ENCODE peak calls at places on chromosome 5, in four cellular contexts. M, L, B and X are unnamed samples.

GRCh38 chr5:79229357-79230174 is 6.4 kb upstream of the JMY start:
- DNase-seq in M (no peak), L (no peak), B (peak; percentile 89), X (no peak)

GRCh38 chr5:108003178-108003577 is 332.4 kb upstream of the EFNA5 start:
- DNase-seq in M (peak; percentile 7), L (no peak), B (peak; percentile 72), X (no peak)

GRCh38 chr5:132492386-132492785 is 1.8 kb upstream of the IRF1 start:
- DNase-seq in M (no peak), L (no peak), B (no peak), X (no peak)

GRCh38 chr5:9654886-9655285 is 24.7 kb upstream of the TAS2R1 start:
- DNase-seq in M (no peak), L (no peak), B (no peak), X (no peak)

GRCh38 chr5:2441496-2442180 is 309.8 kb downstream of the IRX2 start:
- DNase-seq in M (no peak), L (no peak), B (no peak), X (no peak)

GRCh38 chr5:83444445-83444844 is 27.1 kb upstream of the VCAN start:
- DNase-seq in M (no peak), L (no peak), B (no peak), X (no peak)

GRCh38 chr5:149618581-149619248 is 37.4 kb downstream of the ARHGEF37 start:
- DNase-seq in M (peak; percentile 78), L (no peak), B (peak; percentile 85), X (no peak)

GRCh38 chr5:78648359-78649219 is at the start of gene LHFPL2:
- DNase-seq in M (peak; percentile 71), L (peak; percentile 68), B (peak; percentile 62), X (no peak)

GRCh38 chr5:34001231-34001935 is 6.5 kb downstream of the AMACR start:
- DNase-seq in M (no peak), L (peak; percentile 80), B (no peak), X (no peak)

GRCh38 chr5:52603742-52604141 is 184.0 kb upstream of the ITGA1 start:
- DNase-seq in M (no peak), L (no peak), B (no peak), X (no peak)

GRCh38 chr5:67493676-67494075 is 297.1 kb upstream of the CD180 start:
- DNase-seq in M (peak; percentile 72), L (peak; percentile 65), B (peak; percentile 11), X (no peak)

GRCh38 chr5:2134543-2135299 is 252.0 kb upstream of the IRX4 start:
- DNase-seq in M (no peak), L (no peak), B (no peak), X (no peak)

GRCh38 chr5:135341696-135342095 is 57.3 kb downstream of the MACROH2A1 start:
- DNase-seq in M (no peak), L (no peak), B (no peak), X (no peak)

GRCh38 chr5:137176609-137177008 is 322.5 kb downstream of the SPOCK1 start:
- DNase-seq in M (no peak), L (no peak), B (no peak), X (no peak)

GRCh38 chr5:67315082-67315801 is 118.6 kb upstream of the CD180 start:
- DNase-seq in M (peak; percentile 58), L (no peak), B (no peak), X (no peak)

GRCh38 chr5:77128411-77129061 is 41.5 kb upstream of the ZBED3 start:
- DNase-seq in M (no peak), L (no peak), B (no peak), X (no peak)

GRCh38 chr5:167985373-167985772 is 306.1 kb upstream of the WWC1 start:
- DNase-seq in M (no peak), L (no peak), B (no peak), X (no peak)

GRCh38 chr5:139392678-139393496 is 2.0 kb downstream of the PROB1 start:
- DNase-seq in M (peak; percentile 88), L (peak; percentile 75), B (peak; percentile 95), X (peak; percentile 92)

GRCh38 chr5:147391781-147392180 is 118.1 kb downstream of the DPYSL3 start:
- DNase-seq in M (peak; percentile 50), L (no peak), B (peak; percentile 53), X (no peak)

DNA sequence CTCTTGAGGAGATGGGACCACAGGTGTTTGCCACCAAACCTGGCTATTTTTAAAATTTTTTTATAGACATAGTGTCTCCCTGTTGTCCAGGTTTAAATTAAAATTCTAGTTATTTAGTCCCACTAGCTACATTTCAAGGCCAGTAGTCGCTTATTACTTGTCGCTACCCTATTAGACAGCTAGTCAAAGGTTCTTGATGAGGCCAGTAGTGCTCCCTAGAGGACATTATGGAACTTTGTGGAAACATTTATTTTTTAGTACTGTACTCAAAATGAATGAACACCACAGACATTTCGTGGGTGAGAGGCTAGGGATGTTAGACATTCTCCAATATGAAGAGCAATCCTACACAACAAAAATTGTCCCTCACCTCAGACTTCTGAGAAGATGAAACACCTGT is 14.4 kb upstream of the GRXCR2 start:
- DNase-seq in M (peak; percentile 42), L (no peak), B (no peak), X (no peak)
- TF ChIP-seq CTCF in M (no peak), L (no peak), B (no peak), X (no peak)

DNA sequence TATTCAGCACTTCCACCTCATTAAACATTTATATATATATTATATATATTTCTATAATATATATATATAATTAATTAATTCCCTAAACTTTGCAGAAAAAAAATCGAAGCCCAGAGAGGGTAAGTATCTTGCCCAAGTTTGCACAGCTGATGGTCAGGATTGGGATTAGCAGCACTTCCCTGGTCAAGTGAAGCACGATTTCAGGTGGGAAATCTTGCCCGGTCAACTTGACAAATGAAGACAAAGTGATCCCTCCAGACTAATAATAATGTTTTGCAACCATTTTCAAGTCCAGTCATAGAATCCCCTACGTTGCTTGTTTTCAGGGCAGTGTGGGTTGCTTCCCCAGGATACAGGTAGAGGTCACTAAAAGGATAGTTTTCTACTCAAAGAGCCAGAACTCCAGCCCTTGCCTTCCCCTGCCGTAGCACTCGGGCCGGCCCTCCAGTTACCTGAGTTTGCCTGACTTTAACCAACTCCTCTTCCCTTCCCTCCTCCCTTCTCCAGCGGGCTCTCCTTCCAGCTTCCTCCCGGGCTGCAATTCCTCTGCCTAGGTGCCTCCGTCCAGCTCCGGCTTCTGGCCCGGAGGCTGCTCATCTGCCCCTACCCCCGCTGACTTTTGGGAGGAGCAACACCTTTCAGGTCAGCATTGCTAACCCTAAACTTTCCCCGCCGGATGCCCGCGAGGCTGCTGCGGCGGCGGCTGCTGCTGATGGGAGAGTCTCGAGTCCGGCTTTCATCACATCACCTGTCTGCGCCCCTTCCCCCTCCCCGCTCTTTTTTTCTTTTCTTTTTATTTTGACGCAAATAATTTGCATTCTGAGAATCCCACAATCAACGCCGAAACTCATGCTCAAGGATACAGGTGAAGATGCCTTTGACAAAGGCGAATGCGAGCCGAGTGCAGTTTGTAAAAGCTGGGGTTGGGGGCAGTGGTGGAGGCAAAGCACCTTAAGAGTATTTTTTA is 928 bp downstream of the PRLR start:
- DNase-seq in M (no peak), L (peak; percentile 78), B (peak; percentile 50), X (no peak)
- TF ChIP-seq CTCF in M (no peak), L (peak; percentile 57), B (peak; percentile 17), X (peak; percentile 22)

GRCh38 chr5:16776611-16777251 is 159.4 kb downstream of the MYO10 start:
- DNase-seq in M (peak; percentile 45), L (no peak), B (no peak), X (no peak)
- TF ChIP-seq CTCF in M (peak; percentile 37), L (peak; percentile 43), B (no peak), X (peak; percentile 69)

DNA sequence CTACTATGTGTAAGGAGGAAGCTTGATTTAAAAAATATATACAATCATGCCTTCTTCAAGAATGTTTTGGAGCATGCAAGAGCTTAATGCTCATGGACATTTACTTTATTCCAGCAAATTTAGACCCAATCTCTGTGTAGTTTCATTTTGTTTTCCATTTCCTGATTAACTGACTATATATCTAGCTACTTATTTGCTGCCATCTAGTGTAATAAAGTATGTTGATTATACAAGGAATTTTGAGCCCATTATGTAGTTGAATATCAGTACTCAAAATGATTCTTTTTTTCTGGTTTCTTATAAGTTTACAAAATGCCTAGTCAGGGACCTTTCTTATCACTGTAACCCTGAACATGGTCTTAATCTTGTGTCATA is 100.0 kb upstream of the CCDC152 start:
- DNase-seq in M (no peak), L (no peak), B (no peak), X (no peak)
- TF ChIP-seq CTCF in M (peak; percentile 36), L (peak; percentile 31), B (no peak), X (peak; percentile 77)

GRCh38 chr5:172685036-172685435 is 44.0 kb downstream of the NEURL1B start:
- DNase-seq in M (no peak), L (no peak), B (no peak), X (no peak)

GRCh38 chr5:172686111-172686510 is 45.0 kb downstream of the NEURL1B start:
- DNase-seq in M (no peak), L (peak; percentile 24), B (no peak), X (no peak)

GRCh38 chr5:172687983-172688734 is 47.1 kb downstream of the NEURL1B start:
- DNase-seq in M (no peak), L (peak; percentile 44), B (no peak), X (no peak)

GRCh38 chr5:172688735-172689572 is 47.9 kb downstream of the NEURL1B start:
- DNase-seq in M (no peak), L (peak; percentile 44), B (peak; percentile 24), X (no peak)

DNA sequence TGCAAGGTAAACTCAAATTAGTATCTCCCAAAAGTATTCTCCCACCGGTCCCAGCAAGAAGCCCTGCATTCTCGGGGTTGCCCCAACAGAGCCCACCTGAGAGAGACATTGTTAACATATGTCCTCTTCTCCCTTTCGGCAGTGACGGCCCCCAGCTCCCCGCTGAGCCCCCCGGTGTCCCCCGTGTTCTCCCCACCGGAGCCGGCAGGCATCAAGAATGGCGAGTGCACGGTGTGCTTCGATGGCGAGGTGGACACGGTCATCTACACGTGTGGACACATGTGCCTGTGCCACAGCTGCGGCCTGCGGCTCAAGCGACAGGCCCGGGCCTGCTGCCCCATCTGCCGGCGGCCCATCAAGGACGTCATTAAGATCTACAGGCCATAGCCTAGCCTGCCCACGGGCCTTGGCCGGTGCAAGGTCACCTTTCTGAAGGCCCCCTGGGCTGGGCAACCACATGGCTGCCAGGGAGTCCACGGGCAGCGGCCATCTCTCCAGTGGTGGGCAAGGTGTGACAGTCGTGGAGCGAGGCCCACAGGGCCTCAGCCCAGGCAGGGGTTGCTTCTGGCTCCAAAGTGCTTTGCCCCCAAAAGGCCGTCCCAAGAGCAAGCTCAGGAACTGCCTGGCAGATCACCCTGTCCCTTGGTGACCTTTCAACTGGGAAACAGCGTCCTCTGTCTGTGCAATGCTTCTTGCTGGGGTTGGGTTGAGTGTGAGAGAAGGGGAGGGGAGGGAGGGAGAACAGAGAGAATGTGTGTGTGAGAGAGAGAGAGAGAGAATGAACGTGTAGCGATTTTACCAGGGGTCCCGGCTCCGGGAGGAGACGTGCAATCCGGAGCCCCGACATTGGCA is 45.7 kb downstream of the NEURL1B start:
- DNase-seq in M (no peak), L (peak; percentile 40), B (no peak), X (no peak)
- TF ChIP-seq CTCF in M (no peak), L (no peak), B (no peak), X (no peak)

DNA sequence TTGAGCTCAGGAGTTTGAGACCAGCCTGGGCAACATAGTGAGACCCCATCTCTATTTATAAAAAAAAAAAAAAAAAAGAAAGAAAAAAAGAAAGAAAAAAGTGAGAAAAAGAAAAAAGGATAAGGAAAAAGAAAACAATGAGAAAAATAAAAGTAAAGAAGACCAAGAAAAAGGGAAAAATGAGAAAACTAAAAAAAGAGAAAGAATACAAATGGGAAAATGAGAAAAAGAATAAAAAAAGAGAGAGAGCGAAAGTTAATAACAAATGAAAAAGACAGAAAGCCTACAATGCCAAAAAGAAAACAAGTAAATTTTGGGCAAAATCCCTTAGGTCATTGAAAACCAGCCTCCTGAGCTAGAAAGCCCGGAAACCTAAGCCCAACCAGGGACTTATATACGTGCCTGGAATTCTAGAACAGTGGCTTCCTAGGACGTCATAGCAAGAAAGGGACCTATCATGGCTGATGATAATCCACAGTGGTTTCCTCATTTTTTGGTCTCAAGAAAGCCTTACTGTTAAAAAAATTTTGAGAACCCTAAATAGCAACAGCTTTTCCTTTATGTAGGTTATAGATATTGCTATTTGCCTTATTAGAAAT is 131.7 kb upstream of the CLINT1 start:
- DNase-seq in M (no peak), L (no peak), B (no peak), X (no peak)
- TF ChIP-seq CTCF in M (no peak), L (no peak), B (no peak), X (no peak)